ENCODE peak calls at places on chromosomes 1 and 21, in four cellular contexts. L is lung; A is ovary; G is CD8-positive, alpha-beta T cell. M is an unnamed sample. For H3K27me3, the result is how much of the 10 kb centered on the place peaks cover.

GRCh38 chr1:155000475-155000724 is 2.2 kb upstream of the ZBTB7B start:
- DNase-seq in G (no peak), A (no peak), L (no peak), M (no peak)

GRCh38 chr1:5910276-5910620 is 82.0 kb downstream of the NPHP4 start:
- DNase-seq in L (no peak), G (no peak), A (no peak), M (no peak)

GRCh38 chr21:42187976-42188653 is 30.8 kb upstream of the ABCG1 start:
- DNase-seq in A (no peak), L (peak), G (peak), M (peak)

GRCh38 chr1:2894381-2895041 is 93.0 kb upstream of the TTC34 start:
- DNase-seq in A (no peak), G (peak), L (no peak), M (no peak)

GRCh38 chr1:2141025-2141424 is 53.5 kb downstream of the FAAP20 start:
- DNase-seq in L (no peak), G (no peak), A (no peak), M (no peak)

GRCh38 chr1:27592600-27593340 is 11.2 kb downstream of the AHDC1 start:
- DNase-seq in L (no peak), G (no peak), A (peak), M (no peak)

GRCh38 chr1:182671779-182672486 is 12.5 kb downstream of the RGS8 start:
- DNase-seq in A (no peak), G (no peak), L (no peak), M (peak)

GRCh38 chr1:71463144-71463543 is 382.3 kb upstream of the ZRANB2 start:
- DNase-seq in G (no peak), A (no peak), L (no peak), M (no peak)

GRCh38 chr1:161706483-161707347 is at the start of gene FCRLA:
- DNase-seq in L (no peak), G (no peak), A (no peak), M (peak)

GRCh38 chr1:221521686-221522085 is 220.2 kb downstream of the DUSP10 start:
- DNase-seq in G (no peak), L (no peak), A (no peak), M (no peak)

GRCh38 chr1:20499105-20499504 is 8.8 kb downstream of the MUL1 start:
- DNase-seq in G (no peak), A (no peak), L (no peak), M (no peak)

GRCh38 chr1:10966233-10966632 is 46.2 kb upstream of the TARDBP start:
- DNase-seq in L (no peak), A (no peak), G (no peak), M (no peak)

GRCh38 chr1:151756291-151756690 is 7.0 kb downstream of the MRPL9 start:
- DNase-seq in A (no peak), G (no peak), L (no peak), M (no peak)

GRCh38 chr1:207828485-207829158 is 76.8 kb downstream of the CD46 start:
- DNase-seq in L (peak), A (peak), G (peak), M (no peak)

DNA sequence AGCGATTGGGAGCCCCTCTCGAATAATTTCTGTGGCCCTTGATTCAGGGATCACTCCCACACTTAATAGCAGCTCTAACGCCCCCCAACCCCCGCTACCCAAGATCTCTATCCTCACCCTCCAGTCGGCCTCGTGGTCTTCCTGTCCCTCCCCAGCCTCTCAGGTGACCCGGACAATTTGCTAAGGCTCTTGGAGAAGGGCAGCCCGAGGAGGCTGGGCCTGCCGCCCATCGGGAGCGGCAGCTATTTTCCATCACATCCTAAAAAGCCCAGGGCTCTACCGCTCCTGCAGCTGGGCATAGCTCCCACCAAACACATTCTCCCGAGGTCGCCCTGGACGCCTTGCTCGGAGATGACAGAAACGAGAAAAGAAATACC is 12.0 kb upstream of the PHLDA3 start:
- DNase-seq in G (no peak), A (no peak), L (no peak), M (no peak)
- H3K4me3 ChIP-seq in G (peak), A (peak), L (no peak), M (peak)

DNA sequence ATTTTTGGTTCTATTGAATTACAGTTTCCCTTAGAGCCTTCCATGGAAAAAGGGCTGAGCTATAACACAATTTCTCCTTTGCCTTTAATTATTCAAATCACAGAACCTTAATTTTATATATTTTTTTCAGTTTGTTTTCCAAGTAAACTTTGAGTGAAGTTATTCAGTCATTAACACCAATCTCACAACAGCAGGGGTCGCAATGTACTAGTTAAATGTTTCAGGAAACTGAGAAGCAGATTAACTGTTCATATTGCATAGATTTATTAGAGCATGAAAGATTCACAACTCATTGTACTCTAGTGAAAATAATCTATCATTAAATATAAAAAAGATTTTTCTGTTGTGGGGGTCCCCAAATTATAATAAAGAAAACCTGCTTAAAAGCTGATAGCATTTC is 64.1 kb downstream of the KIFAP3 start:
- DNase-seq in A (peak), L (no peak), G (no peak), M (no peak)
- TF ChIP-seq CTCF in A (no peak), L (no peak), G (peak), M (peak)

GRCh38 chr21:43664358-43664757 is 5.0 kb downstream of the RRP1B start:
- DNase-seq in L (no peak), A (no peak), G (no peak), M (no peak)

GRCh38 chr21:43658769-43659135 is 536 bp downstream of the HSF2BP start:
- DNase-seq in G (no peak), A (peak), L (no peak), M (no peak)

GRCh38 chr21:43663033-43663432 is 3.7 kb downstream of the RRP1B start:
- DNase-seq in G (no peak), L (no peak), A (no peak), M (no peak)

GRCh38 chr21:43659136-43660000 is at the start of the genes HSF2BP and RRP1B:
- DNase-seq in G (peak), L (peak), A (peak), M (peak)

DNA sequence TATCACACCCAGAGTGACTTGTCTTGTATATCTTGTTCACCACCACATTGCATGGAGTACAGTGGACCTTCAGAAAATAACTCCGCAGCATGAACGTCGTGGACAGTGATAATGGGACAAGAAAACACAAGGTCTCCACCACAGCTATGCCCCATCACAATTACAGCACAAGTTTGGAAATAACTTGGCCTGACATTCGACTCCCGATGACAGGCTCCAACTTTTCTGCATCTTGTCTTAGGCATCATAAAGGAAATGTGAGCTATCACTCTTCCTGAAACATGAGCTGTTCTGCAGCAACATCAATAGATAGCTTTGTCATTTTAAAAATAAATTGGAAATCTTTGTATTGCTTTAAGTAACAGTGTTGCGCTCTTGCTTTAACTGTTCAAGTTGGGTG is 2.9 kb downstream of the RRP1B start:
- DNase-seq in A (no peak), L (no peak), G (no peak), M (no peak)
- H3K27me3 ChIP-seq in A (under half), L (under half), G (under half), M (under half)

DNA sequence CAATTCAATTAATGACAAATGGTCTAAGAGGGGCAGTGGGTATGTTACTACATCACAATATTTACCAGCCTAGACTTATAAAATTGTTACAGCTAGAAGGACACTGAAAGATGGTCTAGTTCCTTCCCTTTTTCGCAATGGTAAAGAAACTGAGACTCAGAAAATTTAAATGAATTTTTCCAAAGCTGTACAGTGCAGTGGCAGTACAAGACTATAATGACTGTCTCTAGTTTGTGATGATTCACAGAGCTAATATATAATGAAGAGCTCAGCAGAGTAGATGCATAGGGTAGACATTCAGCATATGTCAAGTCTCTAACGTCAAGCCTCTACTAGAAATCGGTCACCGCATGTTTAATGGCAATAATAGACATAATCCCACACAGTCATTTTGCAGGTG is 4.6 kb downstream of the PLPP3 start:
- DNase-seq in G (no peak), L (no peak), A (no peak), M (no peak)
- H3K4me3 ChIP-seq in G (no peak), L (no peak), A (no peak), M (no peak)

GRCh38 chr21:28358702-28359101 is 634.0 kb downstream of the LTN1 start:
- DNase-seq in A (no peak), G (no peak), L (no peak), M (no peak)

GRCh38 chr21:28359300-28359699 is 633.4 kb downstream of the LTN1 start:
- DNase-seq in G (no peak), A (no peak), L (no peak), M (no peak)

DNA sequence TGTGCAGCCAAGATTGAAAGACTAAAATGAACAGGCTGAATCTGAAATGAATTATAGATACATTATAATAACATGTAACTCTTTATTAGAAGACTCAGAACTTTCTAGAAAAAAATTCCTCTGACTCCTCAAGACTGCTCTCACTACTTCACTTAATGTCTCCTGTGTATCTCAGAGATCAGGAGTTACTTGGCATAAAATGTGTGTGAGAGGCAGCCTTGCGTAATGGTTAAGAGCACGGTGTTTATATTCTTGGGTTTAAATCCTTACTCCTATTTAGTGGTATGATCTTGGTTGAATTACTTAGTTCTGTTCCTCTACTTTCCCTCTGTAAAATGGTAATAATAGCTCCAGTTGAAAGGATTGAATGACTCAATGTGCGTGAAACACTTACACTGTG is 634.9 kb downstream of the LTN1 start:
- DNase-seq in A (no peak), L (no peak), G (no peak), M (no peak)
- TF ChIP-seq CTCF in A (no peak), L (no peak), G (no peak), M (no peak)

GRCh38 chr1:217133958-217134856 is 411.0 kb upstream of the ESRRG start:
- DNase-seq in G (no peak), A (no peak), L (no peak), M (no peak)
- H3K27me3 ChIP-seq in G (under half), A (under half), L (under half), M (under half)

GRCh38 chr1:165632491-165632890 is 1.5 kb downstream of the MGST3 start:
- DNase-seq in A (no peak), L (no peak), G (no peak), M (no peak)
- H3K4me3 ChIP-seq in A (peak), L (no peak), G (peak), M (no peak)

DNA sequence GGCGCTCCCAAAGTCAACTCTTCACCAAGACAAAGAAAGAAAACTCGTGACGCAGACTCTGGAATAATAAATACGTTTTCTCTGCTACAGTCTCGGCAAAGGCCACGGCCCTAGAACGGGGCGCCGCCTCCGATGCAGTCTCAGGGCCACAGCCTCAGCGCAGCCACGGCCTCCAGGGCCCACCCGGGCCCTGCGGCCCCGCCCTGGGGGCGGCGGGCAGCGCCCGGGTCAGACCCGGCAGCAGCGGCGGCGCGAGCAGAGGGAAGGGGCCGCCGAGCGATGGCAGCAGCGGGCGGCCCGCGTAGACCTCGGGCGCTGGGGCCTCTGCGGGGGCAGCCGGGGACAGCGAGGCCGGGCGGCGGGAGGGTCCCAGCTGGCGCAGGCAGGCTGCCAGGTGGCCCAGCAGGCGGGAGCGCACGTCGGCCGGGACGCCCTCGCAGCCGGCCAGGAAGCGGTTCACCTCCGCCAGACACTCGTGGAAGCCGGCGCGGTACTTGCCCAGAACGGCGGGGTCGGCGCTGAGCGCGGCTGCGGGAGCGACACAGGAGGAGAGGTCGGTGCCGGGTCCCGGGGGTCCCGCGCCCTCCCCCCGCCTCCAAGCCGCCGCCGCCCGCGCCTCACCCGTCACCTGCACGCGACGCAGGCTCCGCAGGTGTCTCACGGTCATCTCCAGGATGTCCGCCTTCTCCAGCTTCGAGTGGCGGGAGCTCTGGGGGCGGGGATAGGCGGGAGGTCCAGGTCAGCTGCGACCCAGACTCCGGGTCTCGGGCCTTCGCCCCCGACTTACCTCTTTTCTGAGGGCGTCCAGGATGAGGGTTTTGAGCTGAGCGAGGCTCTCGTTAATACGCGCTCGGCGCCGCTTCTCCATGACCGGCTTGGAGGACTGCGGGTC is 746 bp downstream of the HES4 start:
- DNase-seq in A (no peak), L (no peak), G (no peak), M (no peak)
- TF ChIP-seq CTCF in A (no peak), L (no peak), G (no peak), M (no peak)